ENCODE peak calls at places on chromosomes 11 and 22, in ten cellular contexts. L, D, H, Z, C, Y, J, A, K and N are unnamed samples.

GRCh38 chr11:114282488-114282887 is 13.7 kb upstream of the NNMT start:
- DNase-seq in L (no peak), D (no peak), H (no peak), Z (no peak), C (no peak), Y (no peak), J (no peak), A (no peak), K (no peak), N (no peak)

GRCh38 chr11:28559497-28559896 is 451.3 kb downstream of the METTL15 start:
- DNase-seq in L (no peak), D (no peak), H (peak), Z (peak), C (no peak), Y (no peak), J (no peak), A (no peak), K (no peak), N (no peak)

GRCh38 chr22:37454857-37455686 is 27.8 kb upstream of the ELFN2 start:
- DNase-seq in L (peak), D (no peak), H (peak), Z (peak), C (no peak), Y (no peak), J (peak), A (peak), K (no peak), N (no peak)

GRCh38 chr11:108886608-108887007 is 221.7 kb downstream of the DDX10 start:
- DNase-seq in L (peak), D (no peak), H (peak), Z (peak), C (no peak), Y (no peak), J (peak), A (no peak), K (no peak), N (no peak)

GRCh38 chr11:46697303-46697702 is 3.1 kb downstream of the ARHGAP1 start:
- DNase-seq in L (no peak), D (no peak), H (peak), Z (peak), C (peak), Y (no peak), J (no peak), A (no peak), K (no peak), N (no peak)

GRCh38 chr11:114796954-114797721 is 118.8 kb downstream of the NXPE2 start:
- DNase-seq in L (no peak), D (no peak), H (no peak), Z (no peak), C (no peak), Y (no peak), J (no peak), A (no peak), K (no peak), N (no peak)

GRCh38 chr11:22982903-22983302 is 122.6 kb upstream of the CCDC179 start:
- DNase-seq in L (no peak), D (no peak), H (no peak), Z (no peak), C (no peak), Y (no peak), J (no peak), A (no peak), K (no peak), N (no peak)

GRCh38 chr22:20422965-20423635 is 14.5 kb downstream of the SCARF2 start:
- DNase-seq in L (no peak), D (no peak), H (peak), Z (no peak), C (peak), Y (peak), J (no peak), A (no peak), K (no peak), N (no peak)

GRCh38 chr11:76419896-76420295 is 24.9 kb upstream of the EMSY start:
- DNase-seq in L (peak), D (no peak), H (no peak), Z (no peak), C (no peak), Y (no peak), J (peak), A (peak), K (no peak), N (no peak)

GRCh38 chr11:77473001-77473800 is 693 bp downstream of the PAK1 start:
- DNase-seq in L (peak), D (peak), H (no peak), Z (no peak), C (peak), Y (peak), J (no peak), A (peak), K (peak), N (no peak)

GRCh38 chr22:36386351-36386899 is 1.3 kb downstream of the MYH9 start:
- DNase-seq in L (no peak), D (no peak), H (peak), Z (no peak), C (no peak), Y (peak), J (no peak), A (peak), K (no peak), N (no peak)

GRCh38 chr11:40104941-40105550 is 1354.4 kb downstream of the LRRC4C start:
- DNase-seq in L (no peak), D (no peak), H (no peak), Z (no peak), C (no peak), Y (no peak), J (no peak), A (no peak), K (no peak), N (no peak)

GRCh38 chr11:73189315-73189714 is 28.8 kb upstream of the P2RY2 start:
- DNase-seq in L (no peak), D (no peak), H (no peak), Z (no peak), C (no peak), Y (peak), J (no peak), A (no peak), K (no peak), N (no peak)

GRCh38 chr11:17788084-17788483 is 53.5 kb downstream of the KCNC1 start:
- DNase-seq in L (no peak), D (no peak), H (no peak), Z (no peak), C (no peak), Y (no peak), J (no peak), A (no peak), K (no peak), N (no peak)

GRCh38 chr22:44894321-44894720 is 115.5 kb downstream of the PHF21B start:
- DNase-seq in L (no peak), D (no peak), H (no peak), Z (no peak), C (no peak), Y (no peak), J (no peak), A (no peak), K (no peak), N (no peak)

GRCh38 chr11:15818132-15818842 is 538.1 kb downstream of the SOX6 start:
- DNase-seq in L (no peak), D (no peak), H (no peak), Z (no peak), C (no peak), Y (no peak), J (no peak), A (no peak), K (no peak), N (no peak)

GRCh38 chr11:9752091-9752490 is 88.2 kb downstream of the SWAP70 start:
- DNase-seq in L (no peak), D (no peak), H (peak), Z (no peak), C (peak), Y (no peak), J (no peak), A (no peak), K (no peak), N (no peak)

DNA sequence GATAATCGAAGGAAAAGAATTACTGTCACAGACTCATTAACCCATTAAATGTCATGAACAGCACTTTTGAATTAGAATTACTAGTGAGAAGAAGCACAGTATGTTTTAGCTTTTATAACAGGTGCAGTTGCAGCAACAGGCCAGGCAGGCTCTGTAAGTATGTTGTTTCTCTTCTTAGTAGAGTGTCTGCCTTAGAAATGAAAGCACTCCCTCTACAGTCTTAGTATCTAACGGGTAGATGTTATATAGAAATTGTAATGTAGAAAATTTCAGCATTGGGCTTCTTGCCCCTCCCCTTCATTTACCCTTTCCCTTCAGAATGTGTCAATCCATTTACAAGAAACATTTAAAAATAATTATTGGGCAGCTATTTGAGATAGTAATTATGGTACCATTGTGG is 87.4 kb downstream of the HIPK3 start:
- DNase-seq in L (no peak), D (no peak), H (no peak), Z (no peak), C (no peak), Y (no peak), J (no peak), A (no peak), K (no peak), N (no peak)
- TF ChIP-seq CTCF in L (no peak), D (peak), H (peak), Z (no peak), C (peak), Y (no peak), J (no peak), A (no peak), K (no peak), N (no peak)

GRCh38 chr22:24926849-24927579 is 19.5 kb downstream of the LHFPL7 start:
- DNase-seq in L (peak), D (no peak), H (peak), Z (peak), C (no peak), Y (no peak), J (peak), A (no peak), K (no peak), N (no peak)
- TF ChIP-seq CTCF in L (no peak), D (no peak), H (no peak), Z (no peak), C (no peak), Y (no peak), J (no peak), A (no peak), K (no peak), N (no peak)

GRCh38 chr11:87223816-87224215 is 186.1 kb downstream of the TMEM135 start:
- DNase-seq in L (no peak), D (no peak), H (peak), Z (no peak), C (no peak), Y (no peak), J (no peak), A (no peak), K (no peak), N (peak)
- TF ChIP-seq CTCF in L (no peak), D (no peak), H (no peak), Z (no peak), C (no peak), Y (no peak), J (no peak), A (no peak), K (no peak), N (no peak)

GRCh38 chr11:2777871-2778629 is 78.3 kb upstream of the KCNQ1OT1 start:
- DNase-seq in L (no peak), D (peak), H (no peak), Z (no peak), C (peak), Y (peak), J (no peak), A (peak), K (peak), N (no peak)

GRCh38 chr11:2777396-2777795 is 77.6 kb upstream of the KCNQ1OT1 start:
- DNase-seq in L (peak), D (no peak), H (peak), Z (no peak), C (peak), Y (peak), J (peak), A (peak), K (no peak), N (no peak)

GRCh38 chr11:2779499-2779980 is 79.7 kb upstream of the KCNQ1OT1 start:
- DNase-seq in L (no peak), D (peak), H (no peak), Z (no peak), C (no peak), Y (no peak), J (no peak), A (peak), K (no peak), N (no peak)

GRCh38 chr11:2779981-2780849 is 80.4 kb upstream of the KCNQ1OT1 start:
- DNase-seq in L (no peak), D (peak), H (no peak), Z (no peak), C (peak), Y (peak), J (no peak), A (peak), K (peak), N (no peak)

DNA sequence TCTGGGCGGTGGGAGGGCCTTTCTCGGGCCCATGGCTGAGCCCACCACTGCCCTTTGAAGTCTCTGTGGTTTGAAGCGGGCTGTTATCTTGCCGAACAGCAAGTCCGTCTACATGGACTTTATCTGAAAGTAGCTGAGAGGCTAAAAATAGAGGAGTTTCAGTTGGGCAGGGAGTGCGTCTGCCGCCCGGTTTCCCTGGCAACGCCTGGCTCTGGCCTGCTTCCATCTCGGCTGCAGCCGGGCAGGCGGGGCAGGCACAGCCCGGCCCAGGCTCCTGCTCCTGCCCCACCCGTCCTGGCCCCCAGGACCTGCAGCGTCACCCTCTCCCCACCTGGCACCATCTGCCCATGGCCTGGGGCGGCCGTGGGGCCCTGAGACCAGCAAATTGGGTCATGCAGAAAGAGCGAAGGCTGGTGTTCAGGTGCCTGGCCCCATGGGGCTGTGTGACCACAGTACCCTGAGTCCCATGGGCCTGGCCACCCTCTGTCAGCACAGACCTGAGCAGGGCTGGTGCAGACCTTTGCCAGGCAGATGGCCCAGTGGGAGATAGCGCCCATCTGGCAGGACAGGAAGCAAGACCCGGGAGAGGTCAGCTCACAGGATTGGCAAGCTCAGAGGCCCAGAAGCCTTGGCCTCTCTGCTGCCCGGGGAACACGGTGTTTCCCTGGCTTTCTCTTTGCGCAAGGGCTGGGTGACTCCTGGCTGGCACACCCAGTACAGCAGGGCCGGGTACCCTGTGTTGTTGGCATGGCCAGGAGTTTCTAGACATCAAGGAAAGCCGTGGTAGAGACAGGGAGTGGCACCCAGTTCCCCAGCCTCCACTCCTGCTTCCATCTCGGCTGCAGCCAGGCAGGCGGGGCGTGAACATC is 79.1 kb upstream of the KCNQ1OT1 start:
- DNase-seq in L (peak), D (peak), H (peak), Z (peak), C (peak), Y (peak), J (peak), A (peak), K (peak), N (peak)
- TF ChIP-seq CTCF in L (no peak), D (no peak), H (no peak), Z (no peak), C (peak), Y (peak), J (peak), A (no peak), K (no peak), N (no peak)